ENCODE peak calls at places on chromosomes 12 and 14, in four cellular contexts. N, H, G and J are unnamed samples.
A peak's percentile ranks its signal among the peaks of the same experiment; 100 is the strongest.

GRCh38 chr14:91246051-91246852 is 1.7 kb upstream of the GPR68 start:
- DNase-seq in N (no peak), H (no peak), G (peak; percentile 89), J (peak; percentile 83)

GRCh38 chr12:12398026-12398859 is 41.4 kb downstream of the BORCS5 start:
- DNase-seq in N (peak; percentile 53), H (peak; percentile 96), G (no peak), J (no peak)

GRCh38 chr12:99005601-99006000 is 360.5 kb downstream of the APAF1 start:
- DNase-seq in N (no peak), H (no peak), G (no peak), J (no peak)

GRCh38 chr12:40963761-40964160 is 224.4 kb upstream of the PDZRN4 start:
- DNase-seq in N (no peak), H (no peak), G (no peak), J (no peak)

GRCh38 chr14:54606178-54606577 is 39.2 kb downstream of the SAMD4A start:
- DNase-seq in N (no peak), H (no peak), G (no peak), J (peak; percentile 5)

GRCh38 chr14:100586520-100587247 is 533 bp downstream of the BEGAIN start:
- DNase-seq in N (no peak), H (no peak), G (no peak), J (no peak)

GRCh38 chr12:109377139-109377685 is 29.5 kb downstream of the MYO1H start:
- DNase-seq in N (no peak), H (no peak), G (no peak), J (no peak)

GRCh38 chr14:105140581-105140980 is 28.0 kb downstream of the JAG2 start:
- DNase-seq in N (no peak), H (no peak), G (no peak), J (no peak)

GRCh38 chr14:30389134-30389900 is 169.6 kb upstream of the G2E3 start:
- DNase-seq in N (peak; percentile 81), H (peak; percentile 2), G (no peak), J (no peak)

GRCh38 chr14:90495357-90496276 is 98.8 kb downstream of the CALM1 start:
- DNase-seq in N (no peak), H (peak; percentile 46), G (peak; percentile 49), J (peak; percentile 17)

GRCh38 chr14:80653951-80654350 is 287.6 kb downstream of the CEP128 start:
- DNase-seq in N (no peak), H (no peak), G (no peak), J (no peak)

GRCh38 chr12:68609955-68610434 is 704 bp upstream of the RAP1B start:
- DNase-seq in N (no peak), H (no peak), G (no peak), J (no peak)

GRCh38 chr12:93380480-93381121 is 2.9 kb downstream of the NUDT4 start:
- DNase-seq in N (no peak), H (no peak), G (no peak), J (no peak)

GRCh38 chr12:122847516-122847836 is 12.2 kb downstream of the HIP1R start:
- DNase-seq in N (peak; percentile 17), H (no peak), G (no peak), J (no peak)

GRCh38 chr14:44778562-44778961 is 183.2 kb downstream of the KLHL28 start:
- DNase-seq in N (no peak), H (no peak), G (no peak), J (no peak)

GRCh38 chr12:47820631-47821345 is 1.1 kb upstream of the HDAC7 start:
- DNase-seq in N (peak; percentile 69), H (peak; percentile 98), G (no peak), J (no peak)

GRCh38 chr14:98182385-98183055 is 1089.5 kb downstream of the BCL11B start:
- DNase-seq in N (no peak), H (no peak), G (no peak), J (no peak)

GRCh38 chr12:77494306-77494705 is 336.4 kb upstream of the NAV3 start:
- DNase-seq in N (no peak), H (peak; percentile 45), G (no peak), J (no peak)

GRCh38 chr14:21096889-21097615 is 1.4 kb downstream of the ZNF219 start:
- DNase-seq in N (no peak), H (no peak), G (no peak), J (no peak)

GRCh38 chr12:848519-849191 is 96.3 kb downstream of the WNK1 start:
- DNase-seq in N (no peak), H (no peak), G (no peak), J (no peak)

GRCh38 chr12:51863921-51864700 is 15.6 kb upstream of the FIGNL2 start:
- DNase-seq in N (no peak), H (no peak), G (no peak), J (no peak)

GRCh38 chr12:103626498-103626897 is 39.4 kb downstream of the STAB2 start:
- DNase-seq in N (no peak), H (peak; percentile 28), G (no peak), J (no peak)

GRCh38 chr14:35050652-35051051 is 4.6 kb downstream of the FAM177A1 start:
- DNase-seq in N (no peak), H (peak; percentile 43), G (no peak), J (no peak)

GRCh38 chr12:2378835-2379330 is 326.1 kb downstream of the CACNA1C start:
- DNase-seq in N (no peak), H (no peak), G (no peak), J (no peak)

GRCh38 chr12:4270670-4271432 is 2.7 kb upstream of the CCND2 start:
- DNase-seq in N (peak; percentile 51), H (no peak), G (peak; percentile 41), J (no peak)

GRCh38 chr14:28754209-28754985 is 12.2 kb upstream of the FOXG1 start:
- DNase-seq in N (no peak), H (no peak), G (no peak), J (no peak)

GRCh38 chr14:103121161-103121845 is 2.0 kb upstream of the TNFAIP2 start:
- DNase-seq in N (peak; percentile 47), H (no peak), G (no peak), J (no peak)

GRCh38 chr12:108214486-108214885 is 85.4 kb downstream of the WSCD2 start:
- DNase-seq in N (peak; percentile 25), H (peak; percentile 0), G (no peak), J (no peak)

GRCh38 chr14:63659726-63660125 is 18.1 kb upstream of the WDR89 start:
- DNase-seq in N (no peak), H (no peak), G (no peak), J (no peak)

GRCh38 chr12:49843411-49843810 is 505 bp upstream of the BCDIN3D start:
- DNase-seq in N (no peak), H (no peak), G (no peak), J (no peak)

GRCh38 chr12:47032644-47033043 is 46.8 kb upstream of the PCED1B start:
- DNase-seq in N (no peak), H (no peak), G (peak; percentile 70), J (no peak)

GRCh38 chr14:102221026-102221425 is 81.3 kb downstream of the WDR20 start:
- DNase-seq in N (no peak), H (no peak), G (no peak), J (no peak)

GRCh38 chr12:46916796-46917419 is 91.1 kb upstream of the SLC38A4 start:
- DNase-seq in N (no peak), H (no peak), G (no peak), J (no peak)

GRCh38 chr14:101111620-101112290 is 208.2 kb upstream of the RTL1 start:
- DNase-seq in N (no peak), H (no peak), G (no peak), J (no peak)

GRCh38 chr12:50506753-50507473 is 2.1 kb downstream of the DIP2B start:
- DNase-seq in N (no peak), H (no peak), G (no peak), J (no peak)

GRCh38 chr14:50087350-50088116 is 28.8 kb downstream of the VCPKMT start:
- DNase-seq in N (no peak), H (no peak), G (peak; percentile 65), J (no peak)

GRCh38 chr14:49977126-49977841 is 84.4 kb downstream of the ARF6 start:
- DNase-seq in N (no peak), H (no peak), G (peak; percentile 67), J (no peak)

DNA sequence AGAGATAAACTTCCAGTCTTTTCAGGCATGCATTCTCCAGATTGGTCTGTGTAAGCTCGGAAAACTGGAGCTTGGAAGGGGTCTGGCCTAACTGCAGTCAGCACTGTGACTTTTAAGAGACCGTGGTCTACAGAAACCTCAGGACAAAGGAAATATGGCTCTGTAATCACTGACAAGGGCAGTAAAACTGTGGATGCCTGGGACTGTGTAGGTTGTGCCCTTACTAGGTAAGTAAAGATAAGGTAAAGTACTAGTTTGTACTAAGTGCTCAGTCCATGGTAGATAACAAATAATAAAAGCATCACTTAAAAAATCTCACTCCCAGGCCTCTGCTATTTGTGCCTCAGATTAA is 133.3 kb downstream of the KCNK10 start:
- DNase-seq in N (no peak), H (no peak), G (no peak), J (no peak)
- H3K4me3 ChIP-seq in N (no peak overlapping the region), H (no peak overlapping the region), G (no peak overlapping the region), J (no peak overlapping the region)

GRCh38 chr14:74348241-74348734 is at the start of gene VRTN:
- DNase-seq in N (no peak), H (no peak), G (no peak), J (no peak)
- H3K4me3 ChIP-seq in N (no peak within 1 kb of the TSS), H (no peak within 1 kb of the TSS), G (no peak within 1 kb of the TSS), J (no peak within 1 kb of the TSS)

GRCh38 chr12:125312471-125312870 is 247.2 kb downstream of the AACS start:
- DNase-seq in N (no peak), H (no peak), G (no peak), J (no peak)

GRCh38 chr12:125315771-125316170 is 250.5 kb downstream of the AACS start:
- DNase-seq in N (no peak), H (no peak), G (no peak), J (no peak)

GRCh38 chr12:125314051-125314882 is 249.0 kb downstream of the AACS start:
- DNase-seq in N (no peak), H (no peak), G (no peak), J (no peak)

GRCh38 chr12:125310461-125310860 is 245.2 kb downstream of the AACS start:
- DNase-seq in N (no peak), H (no peak), G (no peak), J (no peak)

GRCh38 chr12:125311050-125311449 is 245.8 kb downstream of the AACS start:
- DNase-seq in N (no peak), H (no peak), G (no peak), J (no peak)
- H3K4me3 ChIP-seq in N (no peak overlapping the region), H (no peak overlapping the region), G (no peak overlapping the region), J (no peak overlapping the region)

DNA sequence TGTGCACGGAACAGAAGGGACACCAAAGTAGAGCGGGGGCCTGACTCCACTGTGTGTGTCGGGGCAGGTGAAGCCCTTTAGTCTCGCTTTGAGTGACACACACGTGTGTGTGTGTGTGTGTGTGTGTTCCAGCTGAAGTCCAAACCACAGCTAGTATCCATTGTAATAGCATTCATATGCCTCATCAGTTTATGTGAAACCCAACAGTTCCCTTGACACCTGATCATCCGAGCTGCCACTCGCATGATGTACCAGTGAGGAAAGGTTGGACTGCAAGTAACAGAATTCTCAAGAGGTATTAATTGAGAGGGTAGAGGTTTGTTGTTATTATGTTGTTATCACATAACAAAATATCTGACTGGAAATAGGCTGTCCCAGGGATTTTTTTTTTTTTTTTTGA is 16.4 kb downstream of the CCDC63 start:
- DNase-seq in N (no peak), H (no peak), G (no peak), J (no peak)
- H3K4me3 ChIP-seq in N (no peak overlapping the region), H (no peak overlapping the region), G (no peak overlapping the region), J (no peak overlapping the region)